ENCODE peak calls at places on chromosomes 16 and 17, in six cellular contexts. G is A673; P is BJ; C is GM06990; D is HFF-Myc; J is CD4-positive, CD25-positive, alpha-beta regulatory T cell. Y is an unnamed sample.

GRCh38 chr17:72175787-72176515 is 55.1 kb downstream of the SOX9 start:
- DNase-seq in G (peak), P (no peak), C (no peak), D (no peak), J (no peak), Y (no peak)

GRCh38 chr16:3501783-3502400 is 1.1 kb downstream of the CLUAP1 start:
- DNase-seq in G (no peak), P (no peak), C (no peak), D (no peak), J (no peak), Y (no peak)

GRCh38 chr16:86834451-86835035 is 256.2 kb downstream of the FOXL1 start:
- DNase-seq in G (peak), P (no peak), C (no peak), D (peak), J (no peak), Y (no peak)

GRCh38 chr17:40524243-40524965 is 23.0 kb upstream of the TNS4 start:
- DNase-seq in G (no peak), P (no peak), C (no peak), D (no peak), J (no peak), Y (no peak)

GRCh38 chr17:37137070-37137610 is 188.4 kb downstream of the AATF start:
- DNase-seq in G (no peak), P (no peak), C (no peak), D (no peak), J (no peak), Y (no peak)

GRCh38 chr16:21656795-21657768 is 4.7 kb upstream of the IGSF6 start:
- DNase-seq in G (peak), P (no peak), C (peak), D (peak), J (peak), Y (no peak)

GRCh38 chr17:29084476-29085148 is 41.7 kb downstream of the PIPOX start:
- DNase-seq in G (peak), P (no peak), C (no peak), D (peak), J (no peak), Y (no peak)

GRCh38 chr16:23539984-23540816 is 16.9 kb downstream of the EARS2 start:
- DNase-seq in G (no peak), P (no peak), C (no peak), D (no peak), J (no peak), Y (no peak)

GRCh38 chr16:53207810-53208752 is 153.3 kb downstream of the CHD9 start:
- DNase-seq in G (peak), P (peak), C (peak), D (peak), J (peak), Y (peak)

GRCh38 chr16:81514041-81514559 is 69.5 kb downstream of the CMIP start:
- DNase-seq in G (no peak), P (no peak), C (peak), D (no peak), J (no peak), Y (no peak)

GRCh38 chr16:50842589-50842988 is 100.7 kb downstream of the CYLD start:
- DNase-seq in G (no peak), P (no peak), C (no peak), D (no peak), J (no peak), Y (no peak)

GRCh38 chr17:72365857-72366415 is 245.1 kb downstream of the SOX9 start:
- DNase-seq in G (no peak), P (peak), C (no peak), D (peak), J (no peak), Y (no peak)

GRCh38 chr17:37801131-37801530 is 56.3 kb upstream of the HNF1B start:
- DNase-seq in G (no peak), P (no peak), C (no peak), D (no peak), J (no peak), Y (no peak)

GRCh38 chr17:74792586-74792985 is 16.4 kb upstream of the NAT9 start:
- DNase-seq in G (no peak), P (no peak), C (no peak), D (no peak), J (no peak), Y (no peak)

GRCh38 chr17:2158011-2158410 is 103.1 kb downstream of the HIC1 start:
- DNase-seq in G (peak), P (no peak), C (no peak), D (no peak), J (no peak), Y (peak)

GRCh38 chr17:33112763-33113162 is 121.1 kb downstream of the SPACA3 start:
- DNase-seq in G (no peak), P (no peak), C (no peak), D (no peak), J (no peak), Y (no peak)

GRCh38 chr16:4052801-4053662 is 63.2 kb downstream of the ADCY9 start:
- DNase-seq in G (peak), P (peak), C (no peak), D (no peak), J (no peak), Y (peak)

GRCh38 chr17:35906559-35907265 is 23.9 kb downstream of the RDM1 start:
- DNase-seq in G (no peak), P (no peak), C (no peak), D (no peak), J (no peak), Y (no peak)

GRCh38 chr16:67246081-67246944 is 968 bp downstream of the FHOD1 start:
- DNase-seq in G (peak), P (peak), C (peak), D (peak), J (peak), Y (peak)

GRCh38 chr17:33335491-33336173 is 42.5 kb upstream of the ASIC2 start:
- DNase-seq in G (peak), P (no peak), C (no peak), D (no peak), J (no peak), Y (no peak)

GRCh38 chr17:61904094-61904710 is 23.6 kb downstream of the INTS2 start:
- DNase-seq in G (no peak), P (no peak), C (peak), D (no peak), J (peak), Y (no peak)

GRCh38 chr17:19379306-19380075 is 1.2 kb downstream of the MAPK7 start:
- DNase-seq in G (no peak), P (no peak), C (no peak), D (no peak), J (no peak), Y (no peak)
- H3K4me3 ChIP-seq in G (peak), P (peak), C (peak), D (peak), J (no peak), Y (peak)

GRCh38 chr17:67246648-67247415 is 1.8 kb upstream of the HELZ start:
- DNase-seq in G (no peak), P (no peak), C (peak), D (no peak), J (peak), Y (no peak)

GRCh38 chr17:67245694-67246397 is 850 bp upstream of the HELZ start:
- DNase-seq in G (no peak), P (no peak), C (peak), D (no peak), J (peak), Y (no peak)

GRCh38 chr17:67247416-67247900 is 2.5 kb upstream of the HELZ start:
- DNase-seq in G (no peak), P (no peak), C (no peak), D (no peak), J (no peak), Y (no peak)

GRCh38 chr17:67245073-67245693 is at the start of gene HELZ:
- DNase-seq in G (peak), P (no peak), C (peak), D (peak), J (peak), Y (no peak)

DNA sequence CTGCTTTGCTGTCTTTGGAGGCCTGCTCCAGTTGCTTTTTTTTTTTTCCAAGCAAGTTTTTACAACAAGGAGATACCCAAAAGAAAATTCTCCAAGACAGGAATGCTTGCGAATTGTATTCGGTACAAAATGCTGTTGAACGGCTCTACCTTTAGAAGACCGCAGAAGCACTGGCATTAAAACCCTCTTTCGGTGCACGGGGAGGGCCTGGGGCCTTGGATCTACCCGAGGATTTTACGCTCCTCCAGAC is 1.3 kb upstream of the HELZ start:
- DNase-seq in G (no peak), P (no peak), C (no peak), D (no peak), J (no peak), Y (no peak)
- H3K4me3 ChIP-seq in G (peak), P (peak), C (peak), D (peak), J (peak), Y (peak)

GRCh38 chr16:80174416-80174815 is 366.4 kb upstream of the DYNLRB2 start:
- DNase-seq in G (no peak), P (peak), C (no peak), D (no peak), J (no peak), Y (peak)
- H3K4me3 ChIP-seq in G (no peak), P (no peak), C (no peak), D (no peak), J (no peak), Y (no peak)

GRCh38 chr17:31147507-31148202 is 52.9 kb downstream of the NF1 start:
- DNase-seq in G (peak), P (no peak), C (no peak), D (no peak), J (no peak), Y (no peak)
- H3K4me3 ChIP-seq in G (no peak), P (no peak), C (no peak), D (no peak), J (no peak), Y (no peak)

DNA sequence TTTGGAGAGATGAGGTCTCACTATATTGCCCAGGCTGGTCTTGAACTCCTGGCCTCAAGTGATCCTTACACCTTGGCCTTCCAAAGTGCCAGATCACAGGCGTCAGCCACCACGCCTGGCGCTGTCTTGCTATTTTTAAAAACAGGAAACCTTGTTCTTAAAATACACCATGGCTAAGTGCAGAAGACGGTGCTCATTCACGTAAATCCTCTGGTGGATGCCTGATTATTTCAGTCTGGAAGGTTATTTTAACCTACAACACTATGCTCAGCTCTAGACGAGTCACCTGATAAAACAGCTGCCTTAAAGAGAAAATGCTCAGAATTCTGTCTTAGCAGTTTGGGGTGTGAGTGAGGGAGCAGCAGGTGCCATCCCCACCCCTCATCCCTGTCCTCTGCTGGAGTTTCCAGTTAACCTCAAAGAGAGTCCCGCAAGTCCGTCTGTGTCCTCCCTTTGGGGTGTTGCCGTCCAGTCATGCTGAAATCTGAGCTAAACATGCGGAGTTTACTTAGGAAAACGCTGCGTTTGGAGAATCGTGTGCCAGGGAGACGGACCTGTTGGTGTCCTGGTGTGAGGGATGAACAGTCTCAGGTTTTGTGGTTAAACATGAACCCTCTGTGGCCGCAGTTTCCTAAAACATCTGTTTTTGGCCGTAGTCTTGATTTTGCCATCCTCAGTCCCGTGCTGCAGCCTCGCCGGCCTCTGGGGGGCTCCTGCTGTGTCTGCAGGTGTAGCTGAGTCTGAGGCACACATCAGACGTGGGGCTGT is 17.1 kb downstream of the SPG7 start:
- DNase-seq in G (no peak), P (no peak), C (no peak), D (no peak), J (no peak), Y (no peak)
- H3K4me3 ChIP-seq in G (no peak), P (no peak), C (peak), D (no peak), J (no peak), Y (no peak)

GRCh38 chr16:79768594-79768993 is 168.1 kb upstream of the MAF start:
- DNase-seq in G (no peak), P (no peak), C (no peak), D (no peak), J (peak), Y (no peak)
- H3K4me3 ChIP-seq in G (no peak), P (no peak), C (no peak), D (no peak), J (no peak), Y (peak)

Y was measured in AG09309.